ENCODE peak calls at places on chromosome 9, in nine cellular contexts. M, P, V, W, K, B, L, X and G are unnamed samples. For H3K4me1, the result is how much of the 10 kb centered on the place peaks cover.

GRCh38 chr9:113580041-113580953 is 116.8 kb downstream of the RGS3 start:
- DNase-seq in M (peak), P (no peak), V (peak), W (peak), K (no peak), B (peak), L (peak), X (peak), G (no peak)

GRCh38 chr9:118570076-118570475 is 799.2 kb downstream of the BRINP1 start:
- DNase-seq in M (no peak), P (no peak), V (no peak), W (no peak), K (no peak), B (no peak), L (no peak), X (no peak), G (no peak)

GRCh38 chr9:36985769-36986547 is 48.1 kb downstream of the PAX5 start:
- DNase-seq in M (no peak), P (peak), V (no peak), W (no peak), K (peak), B (no peak), L (no peak), X (no peak), G (no peak)

GRCh38 chr9:91039835-91040140 is 238.2 kb downstream of the SYK start:
- DNase-seq in M (no peak), P (no peak), V (no peak), W (no peak), K (no peak), B (no peak), L (no peak), X (no peak), G (no peak)

GRCh38 chr9:99635032-99635431 is 186.7 kb upstream of the NR4A3 start:
- DNase-seq in M (peak), P (no peak), V (no peak), W (no peak), K (no peak), B (peak), L (no peak), X (no peak), G (no peak)

GRCh38 chr9:14415947-14416346 is 102.0 kb upstream of the NFIB start:
- DNase-seq in M (peak), P (no peak), V (no peak), W (no peak), K (no peak), B (peak), L (no peak), X (no peak), G (peak)

GRCh38 chr9:8437878-8438277 is 638.3 kb upstream of the DMAC1 start:
- DNase-seq in M (no peak), P (no peak), V (no peak), W (no peak), K (no peak), B (no peak), L (no peak), X (no peak), G (no peak)

GRCh38 chr9:114580609-114581193 is 6.9 kb upstream of the ATP6V1G1 start:
- DNase-seq in M (no peak), P (no peak), V (no peak), W (peak), K (peak), B (no peak), L (no peak), X (no peak), G (no peak)

GRCh38 chr9:29830815-29831214 is 2257.5 kb upstream of the C9orf72 start:
- DNase-seq in M (peak), P (peak), V (peak), W (no peak), K (peak), B (no peak), L (no peak), X (no peak), G (no peak)

GRCh38 chr9:120735415-120736126 is 21.3 kb upstream of the MEGF9 start:
- DNase-seq in M (peak), P (no peak), V (no peak), W (peak), K (no peak), B (peak), L (no peak), X (no peak), G (no peak)
- H3K4me1 ChIP-seq in M (under half), P (under half), V (under half), W (half or more), K (under half), B (under half), L (under half), X (half or more), G (under half)

GRCh38 chr9:130042931-130043653 is at the start of gene FNBP1:
- DNase-seq in M (peak), P (peak), V (peak), W (peak), K (peak), B (peak), L (peak), X (peak), G (peak)
- H3K4me1 ChIP-seq in M (under half), P (half or more), V (under half), W (under half), K (under half), B (under half), L (under half), X (half or more), G (under half)

DNA sequence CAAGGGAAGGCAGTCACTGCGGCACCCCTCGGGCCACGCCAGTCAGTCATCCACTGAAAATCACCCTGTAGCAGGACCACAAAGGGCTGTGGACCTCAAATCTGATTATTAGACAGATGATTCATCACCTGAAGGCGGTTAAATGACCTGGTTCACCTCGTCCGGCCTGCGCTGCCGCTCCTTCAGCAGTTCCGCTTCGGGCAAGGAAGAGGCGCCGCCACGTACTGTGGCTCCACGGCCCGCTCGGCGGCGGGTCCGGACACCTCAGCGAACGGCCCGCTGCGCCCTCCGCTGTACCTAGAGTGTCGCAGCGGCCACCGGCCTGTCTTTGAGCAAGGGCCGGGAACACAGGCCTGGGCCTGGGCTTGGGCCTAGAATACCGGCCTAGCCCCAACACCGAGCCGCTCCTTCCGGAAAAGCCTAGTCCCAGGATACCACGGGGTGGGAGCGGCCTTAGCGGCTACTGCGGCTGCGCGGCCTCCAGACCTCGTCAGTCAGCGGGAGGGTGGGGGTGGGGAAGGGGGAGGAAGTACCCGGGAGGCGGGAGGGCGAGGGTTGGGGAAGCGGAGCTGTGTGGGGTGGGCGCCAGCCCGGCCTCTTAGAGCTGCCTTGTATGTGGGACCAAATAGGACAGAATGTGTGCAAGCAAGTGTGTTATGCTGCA is at the start of gene KLHL9:
- DNase-seq in M (peak), P (peak), V (peak), W (peak), K (peak), B (peak), L (peak), X (peak), G (peak)
- H3K4me1 ChIP-seq in M (under half), P (under half), V (under half), W (under half), K (under half), B (under half), L (under half), X (under half), G (under half)

DNA sequence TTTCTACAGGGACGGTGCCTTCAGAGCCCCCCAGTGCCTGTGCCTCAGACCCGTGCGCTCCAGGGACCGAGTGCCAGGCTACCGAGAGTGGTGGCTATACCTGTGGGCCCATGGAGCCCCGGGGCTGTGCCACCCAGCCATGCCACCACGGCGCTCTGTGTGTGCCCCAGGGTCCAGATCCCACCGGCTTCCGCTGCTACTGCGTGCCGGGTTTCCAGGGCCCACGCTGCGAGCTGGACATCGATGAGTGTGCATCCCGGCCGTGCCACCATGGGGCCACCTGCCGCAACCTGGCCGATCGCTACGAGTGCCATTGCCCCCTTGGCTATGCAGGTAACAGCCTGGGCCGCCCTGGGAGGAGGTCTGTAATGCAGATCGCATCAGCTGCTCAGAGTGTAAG is 6.9 kb downstream of the CRB2 start:
- DNase-seq in M (no peak), P (no peak), V (no peak), W (no peak), K (no peak), B (no peak), L (no peak), X (no peak), G (no peak)
- H3K4me1 ChIP-seq in M (under half), P (under half), V (under half), W (under half), K (under half), B (under half), L (under half), X (under half), G (under half)

DNA sequence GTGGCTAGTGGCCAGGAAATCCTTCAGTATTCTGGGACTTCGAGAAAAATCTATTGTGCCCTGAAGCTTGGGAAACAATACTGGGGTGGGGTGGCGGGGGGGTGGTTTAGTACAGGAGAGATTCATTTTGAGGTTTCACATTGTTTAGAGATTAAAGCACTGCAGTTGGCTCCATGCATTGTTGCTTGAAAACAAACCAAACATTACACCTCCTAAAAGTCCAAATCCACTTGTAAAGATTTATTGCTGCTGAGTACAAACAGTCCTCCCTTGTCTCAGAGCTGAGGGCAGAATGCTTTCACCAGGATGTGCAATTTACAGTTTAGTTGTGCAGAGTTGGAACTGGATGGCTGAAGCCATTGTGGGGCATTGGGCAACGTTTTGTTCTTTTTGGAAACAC is 49.4 kb downstream of the GGTA1 start:
- DNase-seq in M (no peak), P (no peak), V (no peak), W (no peak), K (no peak), B (no peak), L (no peak), X (no peak), G (no peak)
- H3K4me1 ChIP-seq in M (under half), P (under half), V (under half), W (under half), K (under half), B (under half), L (under half), X (under half), G (under half)

GRCh38 chr9:2008372-2008771 is 6.8 kb upstream of the SMARCA2 start:
- DNase-seq in M (no peak), P (no peak), V (no peak), W (no peak), K (no peak), B (no peak), L (no peak), X (no peak), G (no peak)
- H3K4me1 ChIP-seq in M (under half), P (under half), V (under half), W (under half), K (under half), B (under half), L (under half), X (under half), G (under half)

GRCh38 chr9:77710965-77711657 is 63.0 kb upstream of the GNA14 start:
- DNase-seq in M (no peak), P (peak), V (no peak), W (no peak), K (no peak), B (no peak), L (no peak), X (no peak), G (no peak)

GRCh38 chr9:77707696-77708095 is 59.6 kb upstream of the GNA14 start:
- DNase-seq in M (peak), P (peak), V (peak), W (peak), K (no peak), B (peak), L (peak), X (no peak), G (peak)

GRCh38 chr9:77710276-77710675 is 62.2 kb upstream of the GNA14 start:
- DNase-seq in M (no peak), P (peak), V (no peak), W (no peak), K (no peak), B (no peak), L (no peak), X (no peak), G (no peak)

GRCh38 chr9:77712533-77713130 is 64.5 kb upstream of the GNA14 start:
- DNase-seq in M (peak), P (peak), V (no peak), W (peak), K (no peak), B (peak), L (no peak), X (no peak), G (peak)

GRCh38 chr9:77708416-77708815 is 60.3 kb upstream of the GNA14 start:
- DNase-seq in M (peak), P (no peak), V (no peak), W (no peak), K (no peak), B (peak), L (no peak), X (no peak), G (peak)
- H3K4me1 ChIP-seq in M (under half), P (under half), V (under half), W (under half), K (under half), B (under half), L (under half), X (under half), G (half or more)

GRCh38 chr9:136651859-136652258 is 10.9 kb upstream of the EGFL7 start:
- DNase-seq in M (no peak), P (no peak), V (no peak), W (no peak), K (no peak), B (no peak), L (no peak), X (no peak), G (no peak)
- H3K4me1 ChIP-seq in M (under half), P (under half), V (under half), W (under half), K (under half), B (under half), L (under half), X (half or more), G (under half)

GRCh38 chr9:124281934-124282351 is 24.2 kb downstream of the NEK6 start:
- DNase-seq in M (no peak), P (no peak), V (no peak), W (no peak), K (no peak), B (no peak), L (peak), X (no peak), G (peak)

GRCh38 chr9:124282442-124283231 is 24.9 kb downstream of the NEK6 start:
- DNase-seq in M (no peak), P (peak), V (peak), W (no peak), K (no peak), B (peak), L (peak), X (peak), G (peak)

GRCh38 chr9:124284237-124284831 is 26.6 kb downstream of the NEK6 start:
- DNase-seq in M (no peak), P (no peak), V (no peak), W (no peak), K (no peak), B (peak), L (no peak), X (peak), G (no peak)

GRCh38 chr9:124284940-124285441 is 27.2 kb downstream of the NEK6 start:
- DNase-seq in M (peak), P (no peak), V (no peak), W (no peak), K (no peak), B (peak), L (peak), X (no peak), G (no peak)

DNA sequence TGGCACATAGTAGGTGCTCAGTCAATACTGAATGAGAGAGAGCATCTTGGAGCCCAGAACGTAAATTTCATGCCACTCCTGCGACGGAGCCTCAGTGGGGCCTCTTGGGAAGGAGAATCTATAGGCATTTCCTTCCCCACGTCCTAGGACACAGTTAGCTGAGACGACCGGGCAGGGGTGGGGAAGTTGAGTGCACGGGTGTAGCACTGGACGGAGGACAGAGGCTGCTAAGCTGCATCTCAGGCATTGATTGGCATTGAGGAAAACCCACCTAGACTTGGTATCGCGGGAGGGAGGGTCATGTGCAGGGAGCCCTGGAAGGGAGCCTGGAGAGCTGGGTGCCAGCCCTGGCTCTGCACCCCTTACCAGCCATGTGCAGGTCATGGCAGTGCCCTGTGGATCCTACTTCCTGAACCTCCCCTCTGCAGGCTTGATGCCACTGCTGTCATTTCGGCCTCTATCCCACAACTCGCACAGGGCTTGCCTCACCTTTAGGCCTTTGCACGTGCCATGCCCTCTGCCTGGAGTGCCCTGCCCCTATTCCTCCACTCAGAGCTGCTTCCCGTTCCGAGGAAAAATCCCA is 25.6 kb downstream of the NEK6 start:
- DNase-seq in M (no peak), P (no peak), V (no peak), W (no peak), K (no peak), B (no peak), L (no peak), X (no peak), G (no peak)
- H3K4me1 ChIP-seq in M (under half), P (under half), V (half or more), W (under half), K (under half), B (half or more), L (under half), X (half or more), G (half or more)